ENCODE peak calls at places on chromosomes 7 and 10, in five cellular contexts. D is neural progenitor cell, P is AG10803, A is suprapubic skin, E is RWPE1. N is an unnamed sample.

GRCh38 chr10:75771606-75772005 is 340.2 kb downstream of the LRMDA start:
- DNase-seq in P (no peak), E (peak; percentile 52), D (no peak), A (no peak), N (no peak)

GRCh38 chr10:103967433-103968142 is 648 bp downstream of the SLK start:
- DNase-seq in P (peak; percentile 24), E (peak; percentile 48), D (peak; percentile 34), A (no peak), N (no peak)

GRCh38 chr10:79286318-79286951 is 60.8 kb upstream of the PPIF start:
- DNase-seq in D (no peak), P (peak; percentile 79), E (peak; percentile 60), A (peak; percentile 88), N (peak; percentile 96)

GRCh38 chr10:124701881-124702656 is 42.1 kb downstream of the FAM53B start:
- DNase-seq in D (no peak), E (no peak), P (no peak), A (no peak), N (no peak)

GRCh38 chr10:132447446-132448247 is 50.6 kb downstream of the PWWP2B start:
- DNase-seq in P (peak; percentile 82), D (peak; percentile 56), A (no peak), E (peak; percentile 82), N (peak; percentile 86)

GRCh38 chr7:128831178-128831993 is 1.2 kb downstream of the FLNC start:
- DNase-seq in P (peak; percentile 64), E (no peak), D (peak; percentile 75), A (peak; percentile 70), N (no peak)

GRCh38 chr7:134513169-134513752 is 14.1 kb upstream of the AKR1B10 start:
- DNase-seq in E (peak; percentile 66), D (peak; percentile 66), A (no peak), P (peak; percentile 52), N (no peak)

GRCh38 chr10:60621018-60621417 is 157.3 kb upstream of the CDK1 start:
- DNase-seq in D (no peak), E (no peak), P (no peak), A (no peak), N (no peak)

GRCh38 chr10:102150970-102151773 is 1.0 kb upstream of the NOLC1 start:
- DNase-seq in E (peak; percentile 75), A (no peak), D (no peak), P (peak; percentile 51), N (no peak)

GRCh38 chr10:95963202-95963991 is 55.6 kb downstream of the CC2D2B start:
- DNase-seq in A (no peak), D (no peak), E (no peak), P (no peak), N (no peak)

GRCh38 chr10:125060851-125061556 is 99.4 kb downstream of the CTBP2 start:
- DNase-seq in D (peak; percentile 84), P (peak; percentile 95), E (peak; percentile 72), A (peak; percentile 92), N (peak; percentile 77)

GRCh38 chr10:129525408-129525807 is 58.4 kb downstream of the MGMT start:
- DNase-seq in E (peak; percentile 84), A (no peak), P (peak; percentile 79), D (no peak), N (no peak)

DNA sequence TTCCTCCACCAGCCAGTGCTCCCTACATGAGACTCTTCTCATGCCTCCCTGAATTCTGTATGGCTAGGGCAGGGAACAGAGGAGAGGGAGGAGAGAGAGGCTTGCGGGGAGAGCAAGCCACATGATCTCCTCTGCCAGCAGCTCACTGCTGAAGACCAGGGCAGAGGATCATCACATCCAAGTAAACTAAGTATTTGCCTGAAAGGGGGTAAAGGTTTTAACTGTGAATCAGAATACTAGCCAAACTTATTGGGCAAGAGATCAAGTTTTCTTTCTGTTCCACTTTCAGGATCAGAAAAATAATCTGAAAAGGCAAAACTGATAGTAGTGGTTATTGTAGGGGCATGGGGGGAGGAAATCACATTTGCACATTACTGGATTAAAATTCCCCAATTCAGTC is 17.8 kb upstream of the ERCC6 start:
- DNase-seq in A (no peak), P (no peak), E (no peak), D (no peak), N (no peak)
- TF ChIP-seq CTCF in A (no peak), P (no peak), E (no peak), D (no peak), N (no peak)

DNA sequence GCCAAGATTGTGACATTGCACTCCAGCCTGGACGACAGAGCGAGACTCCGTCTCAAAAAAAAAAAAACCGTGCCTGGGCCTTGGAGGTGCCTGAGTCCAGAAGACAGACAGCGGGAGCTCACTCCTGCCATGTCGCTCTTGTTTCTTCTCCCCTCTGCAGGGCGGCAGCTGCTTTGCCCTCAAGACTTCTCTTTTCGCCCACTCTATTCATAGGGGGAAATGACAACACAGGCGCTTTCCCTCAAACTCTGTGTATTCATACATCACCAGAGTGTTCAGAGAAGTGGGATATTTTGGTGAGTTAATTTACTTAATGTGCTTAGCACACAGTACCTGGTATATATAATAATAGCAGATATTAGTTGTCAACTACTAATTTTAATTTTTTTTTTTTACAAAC is 44.5 kb downstream of the FOXK1 start:
- DNase-seq in E (no peak), A (no peak), P (no peak), D (no peak), N (no peak)
- TF ChIP-seq CTCF in E (no peak), A (no peak), P (no peak), D (no peak), N (no peak)

DNA sequence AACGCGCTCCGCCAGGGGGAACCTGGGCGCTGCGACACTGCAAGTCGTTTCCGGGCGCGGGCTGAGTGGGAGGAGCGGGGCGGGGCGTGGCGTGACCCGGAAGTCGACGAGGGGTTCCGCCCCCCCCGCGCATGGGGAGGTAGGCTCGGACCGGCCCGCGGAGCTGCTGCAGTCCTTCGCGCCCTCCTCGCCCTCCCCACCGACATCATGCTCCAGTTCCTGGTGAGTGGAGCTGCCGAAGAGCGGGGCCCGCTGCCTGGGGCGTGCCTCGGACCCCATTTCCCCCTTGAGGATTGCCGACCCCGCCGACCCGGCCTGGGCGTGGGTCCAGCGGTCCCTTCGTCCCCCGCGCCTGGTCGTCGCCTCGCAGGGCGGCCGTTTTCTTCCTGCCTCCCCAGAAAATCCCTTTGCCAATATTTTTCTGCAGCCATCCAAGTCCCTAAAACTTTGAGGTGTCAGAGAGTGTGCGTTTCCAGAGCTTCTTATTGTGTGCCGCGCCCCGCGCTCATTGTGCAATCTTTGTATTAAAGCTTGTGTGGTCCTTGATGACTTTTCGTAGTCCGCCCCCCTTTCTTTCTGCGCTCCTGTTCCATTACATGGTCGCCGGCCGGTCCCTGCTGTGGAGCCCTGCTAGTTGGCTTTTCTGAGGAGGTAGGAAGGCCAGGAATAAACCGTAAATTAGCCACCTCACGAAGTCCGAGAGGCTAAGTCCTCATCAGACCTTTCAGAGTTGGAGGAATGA is at the start of gene STMP1:
- DNase-seq in D (peak; percentile 97), P (peak; percentile 96), A (peak; percentile 98), E (peak; percentile 89), N (peak; percentile 94)
- TF ChIP-seq CTCF in D (peak; percentile 70), P (peak; percentile 55), A (peak; percentile 65), E (peak; percentile 29), N (no peak)

GRCh38 chr7:97203957-97204356 is 86.5 kb downstream of the SDHAF3 start:
- DNase-seq in D (no peak), P (no peak), E (no peak), A (no peak), N (no peak)
- TF ChIP-seq CTCF in D (no peak), P (no peak), E (no peak), A (no peak), N (no peak)

GRCh38 chr7:17769918-17770317 is 170.4 kb downstream of the SNX13 start:
- DNase-seq in A (no peak), E (peak; percentile 42), D (peak; percentile 78), P (peak; percentile 70), N (peak; percentile 56)
- TF ChIP-seq CTCF in A (no peak), E (peak; percentile 79), D (peak; percentile 89), P (peak; percentile 90), N (peak; percentile 75)

DNA sequence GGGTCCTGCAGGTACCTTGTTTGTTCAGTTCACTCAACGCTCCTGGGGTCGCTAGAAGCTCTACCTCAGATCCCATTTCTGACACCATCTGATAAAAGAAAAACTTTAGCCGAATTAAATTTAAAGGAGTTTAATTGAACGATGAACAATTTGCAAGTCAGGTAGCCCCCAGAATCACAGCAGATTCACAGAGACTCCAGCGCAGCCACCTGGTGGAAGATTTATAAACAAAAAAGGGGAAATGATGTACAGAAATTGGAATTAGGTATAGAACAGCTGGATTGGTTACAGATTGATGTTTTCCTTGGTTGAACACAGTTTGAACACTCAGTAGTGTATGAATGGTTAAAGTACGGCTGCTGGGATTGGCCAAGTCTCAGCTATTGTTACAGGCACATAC is 23.1 kb downstream of the FBXL13 start:
- DNase-seq in D (no peak), P (no peak), E (no peak), A (no peak), N (no peak)
- TF ChIP-seq CTCF in D (no peak), P (no peak), E (no peak), A (no peak), N (no peak)

GRCh38 chr10:99975942-99976809 is 33.6 kb downstream of the DNMBP start:
- DNase-seq in P (peak; percentile 88), A (no peak), D (no peak), E (no peak), N (no peak)

GRCh38 chr10:99976886-99977391 is 32.8 kb downstream of the DNMBP start:
- DNase-seq in A (no peak), D (no peak), P (peak; percentile 93), E (peak; percentile 97), N (no peak)

GRCh38 chr10:99975106-99975829 is 34.5 kb downstream of the DNMBP start:
- DNase-seq in A (no peak), P (no peak), D (no peak), E (no peak), N (no peak)

GRCh38 chr10:99977916-99978315 is 31.8 kb downstream of the DNMBP start:
- DNase-seq in D (peak; percentile 57), A (no peak), E (no peak), P (no peak), N (no peak)

DNA sequence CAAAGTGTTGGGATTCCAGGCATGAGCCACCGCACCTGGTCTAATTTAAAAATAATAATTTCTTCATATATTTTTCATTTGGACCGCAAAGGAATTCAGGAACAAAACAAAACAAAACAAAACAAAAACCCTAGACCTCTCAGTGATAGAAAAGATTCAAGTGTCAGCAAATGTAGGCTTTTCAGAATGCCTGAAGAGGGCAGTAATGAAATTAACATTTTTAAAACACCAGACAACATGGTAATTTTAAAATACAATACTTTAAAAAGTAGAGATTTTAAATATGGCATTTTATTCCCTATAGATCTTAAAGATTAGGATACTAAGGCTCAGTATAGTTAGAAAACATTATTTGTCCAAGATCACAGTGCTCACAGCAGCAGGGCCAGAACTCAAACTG is 36.6 kb downstream of the DNMBP start:
- DNase-seq in A (no peak), E (no peak), D (no peak), P (no peak), N (no peak)
- TF ChIP-seq CTCF in A (no peak), E (peak; percentile 34), D (peak; percentile 23), P (peak; percentile 51), N (peak; percentile 49)

DNA sequence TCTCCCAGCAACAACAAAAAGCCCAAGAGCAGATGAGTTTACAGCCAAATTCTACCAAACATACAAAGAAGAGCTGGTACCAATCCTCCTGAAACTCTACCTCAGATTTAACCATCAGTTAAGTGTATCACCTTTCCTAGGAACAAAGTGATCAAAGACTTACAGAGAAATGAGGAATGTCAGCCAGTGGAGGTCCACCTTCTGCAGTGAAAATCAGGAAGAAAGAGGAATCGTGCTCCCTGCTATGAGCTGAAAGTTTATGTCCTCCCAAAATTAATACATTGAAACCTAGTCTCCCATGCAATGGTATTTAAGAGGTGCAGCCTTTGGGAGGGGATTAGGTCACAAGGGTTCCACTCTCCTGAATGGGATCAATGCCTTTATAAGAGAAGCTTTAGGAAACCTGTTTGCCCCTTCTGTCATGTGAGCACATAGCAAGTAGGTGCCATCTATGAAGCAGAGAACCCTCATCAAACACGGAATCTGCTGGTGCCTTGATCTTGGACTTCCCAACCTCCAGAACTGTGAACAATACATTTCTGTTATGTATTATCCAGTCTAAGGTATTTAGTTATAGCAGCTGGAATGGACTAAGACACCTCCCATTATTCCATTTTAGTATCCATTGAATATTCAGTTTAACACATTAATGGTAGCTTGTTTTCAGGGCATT is 139.0 kb upstream of the FZD8 start:
- DNase-seq in E (no peak), A (no peak), D (no peak), P (no peak), N (no peak)
- TF ChIP-seq CTCF in E (no peak), A (no peak), D (peak; percentile 10), P (peak; percentile 10), N (no peak)

N was measured in CD14-positive monocyte.